ENCODE peak calls at places on chromosomes 3 and 15, in four cellular contexts. One of them, this sample, is unnamed.

GRCh38 chr15:68775671-68776476 is 44.8 kb downstream of the ANP32A start:
- DNase-seq in uterus: peak
- DNase-seq in sigmoid colon: peak
- DNase-seq in colonic mucosa: peak
- DNase-seq in this sample: no peak

GRCh38 chr15:68768321-68768720 is 52.4 kb downstream of the ANP32A start:
- DNase-seq in sigmoid colon: no peak
- DNase-seq in colonic mucosa: no peak
- DNase-seq in uterus: no peak
- DNase-seq in this sample: no peak

GRCh38 chr3:9875448-9875847 is 4.6 kb downstream of the CIDEC start:
- DNase-seq in colonic mucosa: no peak
- DNase-seq in uterus: no peak
- DNase-seq in sigmoid colon: no peak
- DNase-seq in this sample: no peak

GRCh38 chr3:124627501-124627908 is 102.7 kb upstream of the UMPS start:
- DNase-seq in sigmoid colon: no peak
- DNase-seq in uterus: no peak
- DNase-seq in colonic mucosa: no peak
- DNase-seq in this sample: no peak

GRCh38 chr3:127456471-127457093 is 134.0 kb downstream of the TPRA1 start:
- DNase-seq in sigmoid colon: peak
- DNase-seq in uterus: no peak
- DNase-seq in colonic mucosa: no peak
- DNase-seq in this sample: peak

GRCh38 chr3:194785315-194785714 is 99.6 kb downstream of the FAM43A start:
- DNase-seq in sigmoid colon: no peak
- DNase-seq in uterus: no peak
- DNase-seq in colonic mucosa: no peak
- DNase-seq in this sample: no peak

GRCh38 chr3:151423091-151423490 is 37.8 kb downstream of the IGSF10 start:
- DNase-seq in uterus: no peak
- DNase-seq in sigmoid colon: no peak
- DNase-seq in colonic mucosa: no peak
- DNase-seq in this sample: no peak

GRCh38 chr15:70566047-70566835 is 197.1 kb downstream of the UACA start:
- DNase-seq in sigmoid colon: no peak
- DNase-seq in uterus: no peak
- DNase-seq in colonic mucosa: no peak
- DNase-seq in this sample: no peak

GRCh38 chr15:43776718-43777292 is at the start of gene ELL3:
- DNase-seq in sigmoid colon: peak
- DNase-seq in colonic mucosa: peak
- DNase-seq in uterus: peak
- DNase-seq in this sample: no peak

GRCh38 chr15:98669638-98670037 is 21.3 kb downstream of the IGF1R start:
- DNase-seq in colonic mucosa: no peak
- DNase-seq in sigmoid colon: no peak
- DNase-seq in uterus: no peak
- DNase-seq in this sample: no peak

GRCh38 chr3:120147072-120147871 is 53.0 kb upstream of the GSK3B start:
- DNase-seq in uterus: no peak
- DNase-seq in sigmoid colon: no peak
- DNase-seq in colonic mucosa: peak
- DNase-seq in this sample: no peak

DNA sequence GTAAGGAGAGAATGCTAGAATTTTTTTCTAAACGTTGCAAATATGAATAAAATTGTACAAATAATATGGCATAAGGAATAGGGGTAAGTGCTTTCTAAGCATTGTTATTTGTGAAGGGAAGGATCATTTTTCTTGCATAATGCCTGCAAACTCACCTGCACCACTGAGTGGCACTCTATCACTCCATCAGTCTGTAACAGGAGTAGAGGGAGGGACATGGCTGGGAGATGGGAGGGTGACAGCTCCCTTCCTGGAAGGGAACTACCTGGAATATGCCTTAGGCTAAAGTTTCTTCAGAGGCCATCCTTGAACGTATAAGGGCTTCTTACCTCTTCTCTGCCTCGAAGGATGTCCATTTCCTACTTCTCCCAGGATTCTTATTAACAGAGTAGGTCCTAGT is 3.0 kb downstream of the NAALADL2 start:
- DNase-seq in uterus: no peak
- DNase-seq in sigmoid colon: no peak
- DNase-seq in colonic mucosa: peak
- DNase-seq in this sample: no peak
- TF ChIP-seq CTCF in uterus: no peak
- TF ChIP-seq CTCF in sigmoid colon: no peak
- TF ChIP-seq CTCF in colonic mucosa: peak
- TF ChIP-seq CTCF in this sample: peak

GRCh38 chr15:101772921-101773320 is 30.4 kb upstream of the OR4F6 start:
- DNase-seq in colonic mucosa: no peak
- DNase-seq in sigmoid colon: no peak
- DNase-seq in uterus: no peak
- DNase-seq in this sample: no peak

GRCh38 chr15:101775136-101775535 is 28.2 kb upstream of the OR4F6 start:
- DNase-seq in sigmoid colon: no peak
- DNase-seq in colonic mucosa: no peak
- DNase-seq in uterus: no peak
- DNase-seq in this sample: no peak

GRCh38 chr15:101773496-101774100 is 29.7 kb upstream of the OR4F6 start:
- DNase-seq in colonic mucosa: no peak
- DNase-seq in uterus: no peak
- DNase-seq in sigmoid colon: no peak
- DNase-seq in this sample: no peak
- TF ChIP-seq CTCF in colonic mucosa: no peak
- TF ChIP-seq CTCF in uterus: no peak
- TF ChIP-seq CTCF in sigmoid colon: no peak
- TF ChIP-seq CTCF in this sample: peak

GRCh38 chr3:46091971-46092703 is 64.9 kb upstream of the XCR1 start:
- DNase-seq in sigmoid colon: no peak
- DNase-seq in uterus: no peak
- DNase-seq in colonic mucosa: no peak
- DNase-seq in this sample: no peak

GRCh38 chr3:46094506-46094905 is 67.2 kb upstream of the XCR1 start:
- DNase-seq in uterus: no peak
- DNase-seq in sigmoid colon: no peak
- DNase-seq in colonic mucosa: no peak
- DNase-seq in this sample: no peak

GRCh38 chr3:46091046-46091445 is 63.8 kb upstream of the XCR1 start:
- DNase-seq in uterus: no peak
- DNase-seq in colonic mucosa: no peak
- DNase-seq in sigmoid colon: no peak
- DNase-seq in this sample: no peak

GRCh38 chr3:46093327-46093932 is 66.1 kb upstream of the XCR1 start:
- DNase-seq in uterus: no peak
- DNase-seq in sigmoid colon: no peak
- DNase-seq in colonic mucosa: no peak
- DNase-seq in this sample: no peak

GRCh38 chr3:46092704-46093085 is 65.4 kb upstream of the XCR1 start:
- DNase-seq in sigmoid colon: no peak
- DNase-seq in uterus: no peak
- DNase-seq in colonic mucosa: no peak
- DNase-seq in this sample: no peak
- TF ChIP-seq CTCF in sigmoid colon: no peak
- TF ChIP-seq CTCF in uterus: no peak
- TF ChIP-seq CTCF in colonic mucosa: no peak
- TF ChIP-seq CTCF in this sample: no peak

DNA sequence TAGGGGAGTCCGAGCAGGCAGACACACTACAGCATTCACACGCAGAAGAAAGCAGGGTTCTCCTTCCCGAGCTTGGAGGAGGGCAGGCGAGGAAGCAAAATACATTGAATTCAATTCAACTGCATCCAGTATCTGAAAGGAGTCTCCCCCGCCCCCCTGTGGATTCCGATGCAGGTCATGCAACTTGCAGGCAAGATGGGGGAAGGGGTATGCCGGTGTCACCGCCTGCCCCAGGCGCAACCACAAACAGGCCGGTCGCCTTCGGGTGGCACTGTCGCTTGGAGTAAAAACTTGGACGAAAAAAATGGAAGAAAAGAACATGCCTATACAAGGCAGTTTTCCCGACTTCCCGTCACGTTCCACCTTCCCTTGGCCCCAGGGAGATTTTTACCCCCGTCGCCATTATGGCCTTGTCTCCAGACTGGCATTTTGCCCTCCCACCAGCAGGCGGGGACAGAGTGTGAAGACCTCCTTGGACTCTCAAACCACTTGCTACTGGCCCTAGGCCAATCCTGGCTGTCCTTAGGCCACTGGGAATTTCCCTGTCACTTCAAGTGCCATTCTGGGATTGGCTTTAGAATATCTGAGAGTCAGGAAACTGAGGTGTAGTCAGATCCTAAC is 1.6 kb upstream of the NTRK3 start:
- DNase-seq in sigmoid colon: no peak
- DNase-seq in uterus: no peak
- DNase-seq in colonic mucosa: no peak
- DNase-seq in this sample: no peak
- TF ChIP-seq CTCF in sigmoid colon: no peak
- TF ChIP-seq CTCF in uterus: no peak
- TF ChIP-seq CTCF in colonic mucosa: no peak
- TF ChIP-seq CTCF in this sample: peak

DNA sequence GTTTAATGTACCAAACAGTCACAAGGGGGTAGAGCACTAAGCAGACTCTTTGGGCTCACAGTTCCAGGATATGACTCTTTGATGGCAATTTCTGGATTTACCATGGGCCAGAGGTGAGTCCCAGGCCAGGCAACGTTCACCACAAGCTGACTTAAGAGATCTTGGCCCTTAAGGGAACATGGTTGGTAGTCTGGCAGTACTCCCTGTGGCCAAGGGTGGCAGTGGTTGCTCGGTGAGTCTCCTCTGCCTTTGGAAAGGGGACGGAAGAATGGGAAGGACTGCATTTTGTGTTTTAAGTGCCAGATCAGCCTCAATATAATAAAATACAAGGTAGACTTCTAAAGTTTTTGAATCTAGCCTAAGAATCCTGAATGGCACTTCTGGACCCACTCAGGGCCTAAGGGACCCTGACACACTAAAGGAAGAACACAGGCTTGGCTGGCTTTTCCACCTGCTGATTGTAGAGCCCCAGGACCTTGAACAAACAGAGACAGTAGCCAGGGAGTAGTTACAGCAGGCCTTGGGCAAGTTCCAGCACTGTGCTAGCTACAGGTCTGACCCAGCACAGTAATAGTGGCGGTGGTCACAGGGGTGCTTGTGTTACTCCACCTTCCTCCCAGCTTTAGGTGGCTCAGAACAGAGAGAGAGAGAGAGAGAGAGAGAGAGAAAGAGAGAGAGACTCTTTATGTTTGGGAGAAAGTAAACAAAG is 730.7 kb upstream of the ALCAM start:
- DNase-seq in sigmoid colon: no peak
- DNase-seq in colonic mucosa: no peak
- DNase-seq in uterus: no peak
- DNase-seq in this sample: no peak
- TF ChIP-seq CTCF in sigmoid colon: no peak
- TF ChIP-seq CTCF in colonic mucosa: no peak
- TF ChIP-seq CTCF in uterus: no peak
- TF ChIP-seq CTCF in this sample: peak

GRCh38 chr3:196524527-196524926 is 9.4 kb upstream of the SMCO1 start:
- DNase-seq in uterus: no peak
- DNase-seq in sigmoid colon: no peak
- DNase-seq in colonic mucosa: no peak
- DNase-seq in this sample: no peak
- TF ChIP-seq CTCF in uterus: no peak
- TF ChIP-seq CTCF in sigmoid colon: no peak
- TF ChIP-seq CTCF in colonic mucosa: no peak
- TF ChIP-seq CTCF in this sample: peak

DNA sequence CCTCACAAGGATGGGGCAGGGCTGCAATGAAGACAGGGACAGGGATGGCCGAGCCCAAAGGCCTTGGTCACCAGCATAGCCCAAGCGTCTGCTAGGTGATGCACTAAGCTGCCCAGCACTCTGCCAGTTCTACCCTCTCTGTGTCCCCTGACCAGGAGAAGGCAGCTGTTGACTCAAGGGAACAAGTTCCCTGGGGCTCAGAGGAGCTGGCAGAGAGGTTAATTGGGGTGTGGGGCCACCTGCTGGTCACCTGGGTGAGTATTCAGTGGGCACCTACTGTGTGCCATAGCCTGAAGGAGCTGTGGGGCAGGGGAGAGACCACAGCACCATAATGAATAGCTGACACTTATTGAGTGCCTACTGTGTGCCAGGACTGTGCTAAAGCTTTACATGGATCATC is 22.0 kb upstream of the DOCK3 start:
- DNase-seq in colonic mucosa: peak
- DNase-seq in uterus: no peak
- DNase-seq in sigmoid colon: no peak
- DNase-seq in this sample: peak
- TF ChIP-seq CTCF in colonic mucosa: no peak
- TF ChIP-seq CTCF in uterus: no peak
- TF ChIP-seq CTCF in sigmoid colon: no peak
- TF ChIP-seq CTCF in this sample: peak

DNA sequence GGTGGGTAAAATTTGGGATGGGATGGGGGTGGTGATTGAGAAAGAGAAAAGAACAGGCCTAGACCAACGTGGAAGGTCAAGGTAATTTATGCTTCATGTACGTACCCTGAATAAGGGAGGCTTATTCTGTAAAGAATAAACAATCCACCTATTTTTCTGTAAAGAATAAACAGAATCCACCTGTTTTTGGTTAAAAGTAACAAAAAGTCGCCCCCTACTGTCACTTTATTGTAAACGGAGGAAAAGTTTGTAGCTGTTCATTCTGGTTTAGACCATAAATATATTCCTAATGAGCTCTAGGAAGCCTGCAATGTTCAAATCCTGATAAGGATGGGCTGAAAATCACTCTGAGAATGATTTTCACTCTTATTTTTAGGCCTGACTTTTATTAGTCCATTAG is 23.5 kb upstream of the SQOR start:
- DNase-seq in uterus: no peak
- DNase-seq in colonic mucosa: no peak
- DNase-seq in sigmoid colon: no peak
- DNase-seq in this sample: no peak
- TF ChIP-seq CTCF in uterus: peak
- TF ChIP-seq CTCF in colonic mucosa: peak
- TF ChIP-seq CTCF in sigmoid colon: no peak
- TF ChIP-seq CTCF in this sample: peak

GRCh38 chr3:65617787-65618186 is 420.9 kb downstream of the MAGI1 start:
- DNase-seq in sigmoid colon: no peak
- DNase-seq in colonic mucosa: no peak
- DNase-seq in uterus: no peak
- DNase-seq in this sample: no peak

GRCh38 chr3:65618599-65618998 is 420.1 kb downstream of the MAGI1 start:
- DNase-seq in sigmoid colon: no peak
- DNase-seq in colonic mucosa: no peak
- DNase-seq in uterus: no peak
- DNase-seq in this sample: no peak

GRCh38 chr3:65616563-65616962 is 422.2 kb downstream of the MAGI1 start:
- DNase-seq in uterus: no peak
- DNase-seq in sigmoid colon: no peak
- DNase-seq in colonic mucosa: no peak
- DNase-seq in this sample: no peak

GRCh38 chr3:65615329-65615728 is 423.4 kb downstream of the MAGI1 start:
- DNase-seq in uterus: no peak
- DNase-seq in sigmoid colon: no peak
- DNase-seq in colonic mucosa: no peak
- DNase-seq in this sample: no peak

DNA sequence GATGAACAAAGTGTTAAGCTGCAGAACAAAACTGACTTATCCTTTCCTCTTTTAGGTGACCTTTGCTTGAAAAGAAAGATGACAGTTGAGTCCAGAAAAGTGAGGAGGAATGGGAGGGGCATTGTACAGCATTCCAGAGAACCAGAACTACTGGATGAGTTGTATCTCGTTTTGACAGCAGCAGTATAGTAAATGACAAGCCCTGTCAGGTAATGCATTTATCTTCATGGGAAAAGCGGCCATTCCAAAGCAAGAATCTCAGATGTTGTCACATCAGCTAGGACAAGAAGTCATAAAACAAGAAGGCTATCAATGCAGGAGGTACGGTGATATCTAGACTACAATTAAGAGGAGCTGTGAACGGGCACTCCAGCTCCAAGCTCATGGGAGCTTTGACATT is 421.5 kb downstream of the MAGI1 start:
- DNase-seq in uterus: no peak
- DNase-seq in colonic mucosa: no peak
- DNase-seq in sigmoid colon: no peak
- DNase-seq in this sample: no peak
- TF ChIP-seq CTCF in uterus: no peak
- TF ChIP-seq CTCF in colonic mucosa: no peak
- TF ChIP-seq CTCF in sigmoid colon: no peak
- TF ChIP-seq CTCF in this sample: no peak

This sample was measured in chondrocyte.